ENCODE peak calls at places on chromosomes 12 and 14, in ten cellular contexts. L is NT2/D1, V is fibroblast of lung, T is endothelial cell of umbilical vein, E is right lobe of liver, D is GM23248, F is mesendoderm, H is WERI-Rb-1, Z is gastrocnemius medialis, J is IMR-90. P is an unnamed sample. For H3K36me3, the result is how much of the 10 kb centered on the place peaks cover.

GRCh38 chr12:50614167-50614762 is 109.5 kb downstream of the DIP2B start:
- DNase-seq in L (peak), V (peak), T (peak), E (no peak), D (peak), F (peak), H (no peak), Z (no peak), J (peak), P (no peak)

GRCh38 chr12:11834104-11834812 is 184.8 kb downstream of the ETV6 start:
- DNase-seq in L (no peak), V (peak), T (peak), E (no peak), D (peak), F (no peak), H (no peak), Z (no peak), J (peak), P (no peak)

GRCh38 chr12:94875525-94875924 is 128.0 kb downstream of the NDUFA12 start:
- DNase-seq in L (peak), V (no peak), T (peak), E (no peak), D (no peak), F (peak), H (peak), Z (no peak), J (no peak), P (peak)

GRCh38 chr12:57852195-57852594 is 5.7 kb upstream of the CTDSP2 start:
- DNase-seq in L (no peak), V (no peak), T (no peak), E (no peak), D (no peak), F (no peak), H (no peak), Z (peak), J (no peak), P (no peak)

GRCh38 chr14:65566820-65567522 is 154.4 kb downstream of the FUT8 start:
- DNase-seq in L (no peak), V (peak), T (no peak), E (no peak), D (no peak), F (no peak), H (no peak), Z (no peak), J (no peak), P (no peak)

GRCh38 chr12:94186461-94187237 is 38.3 kb downstream of the PLXNC1 start:
- DNase-seq in L (no peak), V (peak), T (no peak), E (no peak), D (no peak), F (peak), H (no peak), Z (peak), J (peak), P (no peak)

GRCh38 chr12:34402899-34403705 is 380.8 kb downstream of the ALG10 start:
- DNase-seq in L (no peak), V (no peak), T (no peak), E (peak), D (no peak), F (no peak), H (peak), Z (peak), J (no peak), P (no peak)

GRCh38 chr12:34406228-34406995 is 384.1 kb downstream of the ALG10 start:
- DNase-seq in L (no peak), V (no peak), T (no peak), E (peak), D (no peak), F (no peak), H (peak), Z (peak), J (no peak), P (no peak)

GRCh38 chr12:27554421-27555186 is 30.6 kb downstream of the PPFIBP1 start:
- DNase-seq in L (no peak), V (peak), T (peak), E (no peak), D (peak), F (no peak), H (no peak), Z (peak), J (no peak), P (no peak)

GRCh38 chr12:46560874-46561273 is 188.3 kb upstream of the SLC38A2 start:
- DNase-seq in L (no peak), V (peak), T (no peak), E (no peak), D (no peak), F (no peak), H (no peak), Z (no peak), J (no peak), P (no peak)
- H3K36me3 ChIP-seq in L (under half), V (under half), T (under half), E (under half), D (under half), F (under half), H (under half), Z (under half), J (under half), P (under half)

DNA sequence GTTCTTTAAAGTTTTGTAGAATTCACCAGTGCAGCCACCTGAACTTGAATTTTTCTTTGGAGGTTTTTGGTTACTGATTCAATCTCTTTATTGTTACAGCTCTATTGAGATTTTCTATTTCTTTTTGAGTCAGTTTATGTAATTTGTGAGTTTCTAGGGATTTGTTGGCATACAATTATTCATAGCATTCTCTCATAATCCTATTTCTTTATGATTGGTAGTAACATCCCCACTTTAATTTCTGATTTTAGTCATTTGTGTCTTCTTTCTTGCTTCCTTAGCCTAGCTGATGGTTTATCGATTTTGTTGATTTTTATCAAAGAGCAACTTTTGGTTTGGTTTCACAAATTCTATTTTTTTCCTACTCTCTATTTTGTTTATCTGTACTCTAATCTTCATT is 17.9 kb upstream of the BBS10 start:
- DNase-seq in L (no peak), V (no peak), T (no peak), E (no peak), D (no peak), F (no peak), H (no peak), Z (no peak), J (no peak), P (no peak)
- H3K36me3 ChIP-seq in L (under half), V (under half), T (under half), E (under half), D (half or more), F (under half), H (half or more), Z (half or more), J (under half), P (under half)

DNA sequence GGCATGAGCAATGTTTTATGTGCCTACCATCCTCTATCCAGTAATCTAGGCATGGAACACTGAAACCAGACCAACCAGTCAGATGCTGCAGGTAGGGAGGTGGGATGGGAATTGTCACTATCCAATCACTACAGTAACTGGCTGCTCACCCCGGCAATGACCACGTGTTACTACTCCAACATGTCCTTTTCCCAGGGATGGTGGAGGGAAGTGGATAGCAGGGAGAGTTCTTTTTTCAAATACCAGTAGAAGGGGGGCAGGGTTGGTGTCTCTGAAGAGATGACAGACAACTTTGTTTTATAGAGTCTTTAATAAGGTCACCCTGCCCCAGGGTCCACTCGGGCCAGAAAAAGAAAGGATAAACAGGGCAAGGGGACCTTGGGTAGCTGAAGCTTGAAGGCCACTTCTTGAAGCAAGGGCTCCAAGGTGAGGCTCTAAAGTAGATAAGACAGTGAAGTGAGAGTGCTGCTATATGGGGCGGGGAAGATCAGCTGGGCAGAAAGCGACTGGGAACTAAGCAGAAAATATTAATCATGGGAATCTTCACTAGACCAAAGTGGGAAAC is 14.7 kb upstream of the CDH24 start:
- DNase-seq in L (no peak), V (no peak), T (no peak), E (no peak), D (no peak), F (peak), H (no peak), Z (no peak), J (no peak), P (peak)
- H3K36me3 ChIP-seq in L (half or more), V (under half), T (under half), E (under half), D (under half), F (under half), H (half or more), Z (half or more), J (under half), P (under half)

GRCh38 chr12:132571051-132571450 is 39.3 kb downstream of the LRCOL1 start:
- DNase-seq in L (no peak), V (no peak), T (no peak), E (no peak), D (no peak), F (no peak), H (no peak), Z (no peak), J (no peak), P (no peak)
- H3K36me3 ChIP-seq in L (half or more), V (under half), T (under half), E (under half), D (under half), F (under half), H (half or more), Z (under half), J (under half), P (under half)

P was measured in small intestine.